ENCODE peak calls at places on chromosome 10, in six cellular contexts. One of them, this sample, is unnamed.

GRCh38 chr10:66982792-66983481 is 57.1 kb downstream of the LRRTM3 start:
- DNase-seq in H1: no peak
- DNase-seq in RWPE2: no peak
- DNase-seq in endothelial cell of umbilical vein: no peak
- DNase-seq in stomach: no peak
- DNase-seq in nephron progenitor cell: peak; percentile 4
- DNase-seq in this sample: no peak

GRCh38 chr10:100653957-100654834 is 91.2 kb upstream of the PAX2 start:
- DNase-seq in endothelial cell of umbilical vein: no peak
- DNase-seq in H1: peak; percentile 66
- DNase-seq in stomach: no peak
- DNase-seq in nephron progenitor cell: peak; percentile 83
- DNase-seq in RWPE2: no peak
- DNase-seq in this sample: no peak

GRCh38 chr10:128926693-128927092 is 540.3 kb upstream of the MGMT start:
- DNase-seq in stomach: no peak
- DNase-seq in endothelial cell of umbilical vein: no peak
- DNase-seq in H1: no peak
- DNase-seq in nephron progenitor cell: no peak
- DNase-seq in RWPE2: no peak
- DNase-seq in this sample: no peak

GRCh38 chr10:111439034-111439842 is 362.4 kb downstream of the ADRA2A start:
- DNase-seq in stomach: no peak
- DNase-seq in H1: no peak
- DNase-seq in RWPE2: no peak
- DNase-seq in nephron progenitor cell: no peak
- DNase-seq in endothelial cell of umbilical vein: no peak
- DNase-seq in this sample: no peak

GRCh38 chr10:23412223-23412622 is 26.7 kb upstream of the OTUD1 start:
- DNase-seq in stomach: no peak
- DNase-seq in H1: no peak
- DNase-seq in nephron progenitor cell: no peak
- DNase-seq in endothelial cell of umbilical vein: no peak
- DNase-seq in RWPE2: no peak
- DNase-seq in this sample: peak; percentile 25

GRCh38 chr10:68239596-68240150 is 7.8 kb upstream of the ATOH7 start:
- DNase-seq in RWPE2: no peak
- DNase-seq in stomach: no peak
- DNase-seq in nephron progenitor cell: no peak
- DNase-seq in endothelial cell of umbilical vein: no peak
- DNase-seq in H1: no peak
- DNase-seq in this sample: no peak

GRCh38 chr10:122861724-122862161 is 16.1 kb upstream of the CUZD1 start:
- DNase-seq in endothelial cell of umbilical vein: peak; percentile 78
- DNase-seq in RWPE2: no peak
- DNase-seq in H1: no peak
- DNase-seq in nephron progenitor cell: no peak
- DNase-seq in stomach: no peak
- DNase-seq in this sample: no peak

GRCh38 chr10:78331391-78331922 is 297.8 kb downstream of the RPS24 start:
- DNase-seq in nephron progenitor cell: no peak
- DNase-seq in stomach: no peak
- DNase-seq in H1: peak; percentile 33
- DNase-seq in endothelial cell of umbilical vein: no peak
- DNase-seq in RWPE2: no peak
- DNase-seq in this sample: no peak

GRCh38 chr10:47438857-47439474 is 44.9 kb downstream of the ANXA8 start:
- DNase-seq in endothelial cell of umbilical vein: peak; percentile 45
- DNase-seq in RWPE2: peak; percentile 51
- DNase-seq in stomach: peak; percentile 82
- DNase-seq in H1: no peak
- DNase-seq in nephron progenitor cell: peak; percentile 32
- DNase-seq in this sample: peak; percentile 26

GRCh38 chr10:101441539-101442455 is 87.8 kb downstream of the BTRC start:
- DNase-seq in H1: no peak
- DNase-seq in nephron progenitor cell: peak; percentile 13
- DNase-seq in endothelial cell of umbilical vein: peak; percentile 70
- DNase-seq in stomach: no peak
- DNase-seq in RWPE2: no peak
- DNase-seq in this sample: peak; percentile 31

GRCh38 chr10:103504181-103504783 is 10.8 kb downstream of the NEURL1 start:
- DNase-seq in H1: no peak
- DNase-seq in RWPE2: no peak
- DNase-seq in nephron progenitor cell: peak; percentile 52
- DNase-seq in stomach: peak; percentile 34
- DNase-seq in endothelial cell of umbilical vein: peak; percentile 94
- DNase-seq in this sample: peak; percentile 99

DNA sequence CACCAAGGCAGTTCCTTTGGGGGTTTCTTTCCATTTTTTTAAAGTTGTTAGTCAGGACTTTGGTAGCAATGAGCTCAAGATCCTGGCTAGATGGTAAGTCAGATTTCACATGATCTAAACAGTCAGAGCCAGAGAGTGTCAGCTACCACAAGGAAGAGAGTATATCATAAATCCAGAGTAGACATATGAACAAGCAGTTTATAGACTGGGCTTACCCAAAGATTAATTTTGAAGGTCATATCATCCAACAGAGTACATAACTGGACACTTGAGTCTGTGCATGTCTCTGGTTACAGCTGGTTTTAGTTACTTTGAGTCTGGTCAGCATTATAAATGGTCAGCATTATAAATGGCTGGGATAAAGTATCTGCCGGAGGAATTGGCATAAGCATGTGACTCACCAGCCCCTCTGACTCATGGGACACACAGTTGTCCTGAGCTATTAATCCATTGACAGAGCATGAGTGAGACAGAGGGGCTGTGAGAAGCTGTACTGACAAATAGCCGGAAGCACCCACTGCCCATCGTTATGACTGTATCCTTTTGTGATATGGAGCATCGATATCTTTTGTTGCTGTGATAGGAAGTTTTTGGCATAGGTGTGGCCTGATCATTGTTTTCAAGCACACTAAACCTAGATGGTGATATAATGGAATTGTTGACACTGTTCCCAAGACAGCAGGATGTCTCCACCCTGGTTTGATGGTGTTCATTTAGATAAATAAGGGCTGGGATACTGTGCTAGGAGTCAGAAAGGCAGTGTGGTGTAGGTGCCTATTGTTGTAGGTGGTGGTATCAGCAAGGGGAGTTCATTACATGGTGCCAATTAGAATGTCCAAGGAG is 19.2 kb downstream of the PPP1R3C start:
- DNase-seq in RWPE2: peak; percentile 89
- DNase-seq in nephron progenitor cell: no peak
- DNase-seq in stomach: no peak
- DNase-seq in endothelial cell of umbilical vein: peak; percentile 88
- DNase-seq in H1: no peak
- DNase-seq in this sample: peak; percentile 85
- TF ChIP-seq CTCF in RWPE2: no peak
- TF ChIP-seq CTCF in nephron progenitor cell: no peak
- TF ChIP-seq CTCF in stomach: no peak
- TF ChIP-seq CTCF in endothelial cell of umbilical vein: no peak
- TF ChIP-seq CTCF in H1: no peak
- TF ChIP-seq CTCF in this sample: no peak

DNA sequence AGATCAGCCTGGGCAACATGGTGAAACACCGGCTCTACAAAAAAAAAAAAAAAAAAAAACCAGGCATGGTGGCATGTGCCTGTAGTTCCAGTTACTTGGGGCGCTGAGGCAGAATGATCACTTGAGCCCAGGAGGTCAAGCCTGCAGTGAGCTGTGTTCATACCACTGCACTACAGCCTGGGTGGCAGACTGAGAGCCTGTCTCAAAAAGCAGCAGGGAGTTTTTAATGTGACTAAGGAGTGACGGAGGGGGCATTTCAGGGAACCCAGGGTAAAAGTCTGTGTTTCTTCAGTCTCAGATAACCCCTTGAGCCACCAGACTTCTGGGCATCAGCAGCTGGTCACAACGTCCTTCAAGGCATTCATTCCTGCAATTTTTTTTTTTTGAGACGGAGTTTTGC is 2.2 kb upstream of the C10orf95 start:
- DNase-seq in nephron progenitor cell: no peak
- DNase-seq in H1: no peak
- DNase-seq in stomach: no peak
- DNase-seq in endothelial cell of umbilical vein: no peak
- DNase-seq in RWPE2: no peak
- DNase-seq in this sample: no peak
- TF ChIP-seq CTCF in nephron progenitor cell: no peak
- TF ChIP-seq CTCF in H1: no peak
- TF ChIP-seq CTCF in stomach: no peak
- TF ChIP-seq CTCF in endothelial cell of umbilical vein: no peak
- TF ChIP-seq CTCF in RWPE2: no peak
- TF ChIP-seq CTCF in this sample: no peak

DNA sequence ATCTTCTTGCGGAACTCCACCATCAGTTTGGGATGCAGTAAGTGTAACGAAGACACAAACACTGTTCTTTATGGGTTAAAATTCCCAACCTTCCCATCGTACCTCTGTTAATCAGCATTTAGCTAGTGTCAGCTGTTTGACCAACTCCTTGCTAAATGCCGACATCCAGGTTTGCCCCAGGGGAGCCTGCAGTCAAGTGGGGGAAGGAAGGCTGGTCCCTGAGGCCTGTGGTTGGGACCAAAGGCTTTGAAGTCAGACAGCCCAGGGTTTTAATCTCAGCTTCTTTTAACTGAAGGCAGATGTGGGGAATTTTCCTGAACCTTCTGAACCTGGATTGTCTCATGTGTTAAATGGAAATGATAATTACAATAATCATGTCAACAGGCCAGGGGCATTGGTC is 443.7 kb downstream of the GLRX3 start:
- DNase-seq in stomach: no peak
- DNase-seq in nephron progenitor cell: no peak
- DNase-seq in endothelial cell of umbilical vein: no peak
- DNase-seq in RWPE2: no peak
- DNase-seq in H1: no peak
- DNase-seq in this sample: no peak
- TF ChIP-seq CTCF in stomach: no peak
- TF ChIP-seq CTCF in nephron progenitor cell: no peak
- TF ChIP-seq CTCF in endothelial cell of umbilical vein: no peak
- TF ChIP-seq CTCF in RWPE2: no peak
- TF ChIP-seq CTCF in H1: no peak
- TF ChIP-seq CTCF in this sample: no peak

DNA sequence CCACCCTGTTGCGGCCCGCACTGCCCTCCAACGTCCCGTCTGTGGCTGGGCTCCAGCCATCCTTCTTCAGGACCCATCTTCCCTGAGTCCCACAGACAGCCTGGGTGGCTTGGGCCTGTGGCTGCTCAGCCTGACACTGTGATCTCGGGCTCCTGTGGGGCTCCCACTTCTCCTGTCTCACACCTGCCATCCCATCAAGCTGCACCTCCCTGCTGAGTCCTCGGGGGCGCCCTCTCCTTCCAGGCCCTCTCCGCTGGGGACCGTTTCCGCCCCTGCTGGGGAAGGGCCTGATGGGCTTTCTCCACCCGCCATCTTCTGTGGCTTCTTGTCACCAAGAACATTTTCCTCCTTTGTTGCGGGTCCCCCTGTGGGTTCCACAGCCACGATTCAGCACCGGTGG is 173.8 kb upstream of the PPP2R2D start:
- DNase-seq in stomach: peak; percentile 20
- DNase-seq in endothelial cell of umbilical vein: no peak
- DNase-seq in H1: no peak
- DNase-seq in nephron progenitor cell: no peak
- DNase-seq in RWPE2: no peak
- DNase-seq in this sample: no peak
- TF ChIP-seq CTCF in stomach: no peak
- TF ChIP-seq CTCF in endothelial cell of umbilical vein: no peak
- TF ChIP-seq CTCF in H1: no peak
- TF ChIP-seq CTCF in nephron progenitor cell: no peak
- TF ChIP-seq CTCF in RWPE2: no peak
- TF ChIP-seq CTCF in this sample: no peak

DNA sequence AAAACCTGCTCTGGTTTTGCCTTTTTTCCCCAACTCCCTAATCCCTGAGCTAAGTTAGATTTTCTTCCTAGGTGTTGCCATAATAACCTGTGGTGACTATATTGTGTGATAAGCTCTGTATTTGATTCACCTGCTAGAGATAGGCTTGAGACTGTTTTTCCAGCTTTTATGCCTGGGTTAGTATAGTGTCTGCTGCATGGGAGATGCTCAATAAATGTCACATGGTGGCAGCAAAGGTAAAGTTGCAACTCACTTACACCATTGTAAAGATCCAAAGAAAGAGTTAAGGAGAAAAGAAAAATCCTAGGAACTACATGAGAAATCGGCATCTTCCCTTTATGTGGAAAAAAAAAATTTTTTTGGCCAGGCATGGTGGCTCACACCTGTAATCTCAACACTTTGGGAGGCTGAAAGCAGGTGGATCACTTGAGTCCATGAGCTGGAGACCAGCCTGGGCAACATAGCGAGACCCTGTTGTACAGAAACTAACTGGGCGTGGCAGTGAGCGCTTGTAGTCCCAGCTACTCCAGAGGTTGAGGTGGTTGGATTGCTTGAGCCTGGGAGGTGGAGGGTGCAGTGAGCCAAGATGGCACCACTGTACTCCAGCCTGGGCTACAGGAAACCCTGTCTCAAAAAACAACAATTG is 3.7 kb downstream of the CCNJ start:
- DNase-seq in endothelial cell of umbilical vein: peak; percentile 49
- DNase-seq in stomach: no peak
- DNase-seq in H1: no peak
- DNase-seq in nephron progenitor cell: no peak
- DNase-seq in RWPE2: no peak
- DNase-seq in this sample: no peak
- TF ChIP-seq CTCF in endothelial cell of umbilical vein: peak; percentile 5
- TF ChIP-seq CTCF in stomach: no peak
- TF ChIP-seq CTCF in H1: peak; percentile 10
- TF ChIP-seq CTCF in nephron progenitor cell: no peak
- TF ChIP-seq CTCF in RWPE2: peak; percentile 23
- TF ChIP-seq CTCF in this sample: no peak

GRCh38 chr10:133276435-133277201 is at the start of gene ADAM8:
- DNase-seq in H1: peak; percentile 92
- DNase-seq in RWPE2: no peak
- DNase-seq in nephron progenitor cell: peak; percentile 84
- DNase-seq in stomach: peak; percentile 65
- DNase-seq in endothelial cell of umbilical vein: no peak
- DNase-seq in this sample: no peak

GRCh38 chr10:133276100-133276434 is 601 bp downstream of the ADAM8 start:
- DNase-seq in nephron progenitor cell: no peak
- DNase-seq in H1: no peak
- DNase-seq in endothelial cell of umbilical vein: no peak
- DNase-seq in RWPE2: no peak
- DNase-seq in stomach: no peak
- DNase-seq in this sample: no peak

GRCh38 chr10:133274751-133275682 is 1.7 kb downstream of the ADAM8 start:
- DNase-seq in stomach: peak; percentile 53
- DNase-seq in H1: no peak
- DNase-seq in RWPE2: no peak
- DNase-seq in endothelial cell of umbilical vein: no peak
- DNase-seq in nephron progenitor cell: no peak
- DNase-seq in this sample: no peak

GRCh38 chr10:133277277-133277992 is 767 bp upstream of the ADAM8 start:
- DNase-seq in H1: no peak
- DNase-seq in RWPE2: no peak
- DNase-seq in stomach: no peak
- DNase-seq in nephron progenitor cell: no peak
- DNase-seq in endothelial cell of umbilical vein: no peak
- DNase-seq in this sample: no peak

GRCh38 chr10:133275683-133276092 is 980 bp downstream of the ADAM8 start:
- DNase-seq in endothelial cell of umbilical vein: no peak
- DNase-seq in H1: no peak
- DNase-seq in nephron progenitor cell: no peak
- DNase-seq in stomach: no peak
- DNase-seq in RWPE2: no peak
- DNase-seq in this sample: no peak
- TF ChIP-seq CTCF in endothelial cell of umbilical vein: no peak
- TF ChIP-seq CTCF in H1: peak; percentile 30
- TF ChIP-seq CTCF in nephron progenitor cell: no peak
- TF ChIP-seq CTCF in stomach: no peak
- TF ChIP-seq CTCF in RWPE2: no peak
- TF ChIP-seq CTCF in this sample: no peak

This sample was measured in kidney epithelial cell.